ENCODE peak calls at places on chromosomes 2 and 18, in five cellular contexts. V is H9, E is IMR-90, K is mesendoderm, C is mesenchymal stem cell. G is an unnamed sample. For H3K79me1, the result is how much of the 10 kb centered on the place peaks cover.

GRCh38 chr2:237870754-237871651 is 11.6 kb downstream of the RAMP1 start:
- DNase-seq in V (no peak), E (no peak), K (peak), C (no peak), G (no peak)

GRCh38 chr18:50097702-50098101 is 97.2 kb downstream of the MYO5B start:
- DNase-seq in V (no peak), E (no peak), K (no peak), C (no peak), G (no peak)

GRCh38 chr2:144364988-144365738 is 154.8 kb downstream of the ZEB2 start:
- DNase-seq in V (no peak), E (peak), K (peak), C (peak), G (no peak)

GRCh38 chr2:141437521-141437920 is 693.3 kb downstream of the LRP1B start:
- DNase-seq in V (no peak), E (no peak), K (no peak), C (no peak), G (no peak)

GRCh38 chr2:240293865-240294461 is 141.5 kb upstream of the GPC1 start:
- DNase-seq in V (no peak), E (peak), K (peak), C (no peak), G (no peak)

GRCh38 chr18:70142021-70142420 is 63.5 kb downstream of the RTTN start:
- DNase-seq in V (no peak), E (no peak), K (no peak), C (no peak), G (no peak)

GRCh38 chr2:106129150-106129549 is 65.0 kb downstream of the UXS1 start:
- DNase-seq in V (no peak), E (no peak), K (no peak), C (no peak), G (no peak)

GRCh38 chr18:63410792-63411191 is 11.5 kb downstream of the VPS4B start:
- DNase-seq in V (no peak), E (peak), K (no peak), C (peak), G (no peak)

GRCh38 chr2:223846524-223846923 is 9.1 kb upstream of the AP1S3 start:
- DNase-seq in V (no peak), E (peak), K (peak), C (peak), G (no peak)

GRCh38 chr2:210302326-210302725 is 12.6 kb downstream of the MYL1 start:
- DNase-seq in V (no peak), E (no peak), K (no peak), C (peak), G (no peak)

GRCh38 chr2:182866461-182867369 is at the start of gene FRZB:
- DNase-seq in V (peak), E (peak), K (peak), C (peak), G (peak)

GRCh38 chr2:133360882-133361281 is 207.4 kb downstream of the NCKAP5 start:
- DNase-seq in V (no peak), E (no peak), K (no peak), C (no peak), G (no peak)

GRCh38 chr18:29154758-29155725 is 978.1 kb upstream of the CDH2 start:
- DNase-seq in V (no peak), E (peak), K (no peak), C (peak), G (no peak)

GRCh38 chr2:15905986-15906491 is 34.3 kb upstream of the MYCN start:
- DNase-seq in V (no peak), E (no peak), K (no peak), C (no peak), G (no peak)

GRCh38 chr2:79876430-79876829 is 363.6 kb downstream of the CTNNA2 start:
- DNase-seq in V (no peak), E (peak), K (peak), C (peak), G (peak)

GRCh38 chr2:239938651-239939486 is 86.3 kb downstream of the NDUFA10 start:
- DNase-seq in V (peak), E (no peak), K (no peak), C (no peak), G (no peak)

GRCh38 chr2:69138247-69138754 is 125.3 kb downstream of the ANTXR1 start:
- DNase-seq in V (no peak), E (peak), K (peak), C (peak), G (no peak)

GRCh38 chr2:224869601-224870000 is 153.4 kb upstream of the CCDC195 start:
- DNase-seq in V (no peak), E (peak), K (no peak), C (peak), G (no peak)

DNA sequence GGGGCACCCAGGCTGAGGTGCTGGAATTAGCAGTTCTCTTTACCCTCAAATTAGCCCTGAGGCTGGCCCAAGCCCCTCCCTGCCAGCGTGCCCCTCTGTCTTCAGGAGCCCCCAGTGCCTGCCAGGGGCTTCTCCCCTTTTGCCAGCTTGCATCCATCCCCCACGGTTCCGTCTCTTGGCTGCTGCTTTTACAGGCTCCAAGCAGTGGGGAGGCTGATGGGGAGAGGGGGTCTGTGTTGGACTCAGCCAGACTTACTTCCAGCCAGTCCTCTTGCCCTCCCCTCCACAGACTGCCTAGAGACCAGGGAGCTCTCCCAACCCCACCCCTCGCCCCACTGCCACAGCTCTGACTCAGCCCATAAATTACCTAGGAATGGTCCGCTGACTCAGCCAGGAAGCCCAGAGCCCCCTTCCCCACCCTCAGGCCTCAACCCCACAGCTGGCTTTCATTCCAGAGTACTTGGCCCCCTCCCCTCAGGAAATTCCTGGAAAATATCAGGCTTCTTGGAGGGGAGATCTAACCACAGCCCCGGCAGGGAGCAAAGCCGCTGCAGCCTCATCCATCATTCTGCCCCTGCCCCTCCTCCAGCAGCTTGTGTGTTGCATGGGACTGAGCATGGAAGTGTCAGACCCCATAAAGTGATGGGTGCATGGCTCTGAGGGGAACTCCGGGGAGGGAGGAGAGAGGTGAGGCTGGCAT is 184.6 kb downstream of the ZFP36L2 start:
- DNase-seq in V (peak), E (peak), K (peak), C (peak), G (peak)
- H3K79me1 ChIP-seq in V (under half), E (under half), K (under half), C (under half), G (under half)

GRCh38 chr2:44928660-44929471 is 12.6 kb upstream of the SIX3 start:
- DNase-seq in V (peak), E (no peak), K (peak), C (no peak), G (no peak)
- H4K8ac ChIP-seq in V (no peak), E (no peak), K (no peak), C (no peak), G (peak)

GRCh38 chr2:238908960-238909951 is 61.4 kb downstream of the TWIST2 start:
- DNase-seq in V (no peak), E (peak), K (peak), C (peak), G (no peak)
- H3K23ac ChIP-seq in V (no peak), E (peak), K (no peak), C (no peak), G (peak)

DNA sequence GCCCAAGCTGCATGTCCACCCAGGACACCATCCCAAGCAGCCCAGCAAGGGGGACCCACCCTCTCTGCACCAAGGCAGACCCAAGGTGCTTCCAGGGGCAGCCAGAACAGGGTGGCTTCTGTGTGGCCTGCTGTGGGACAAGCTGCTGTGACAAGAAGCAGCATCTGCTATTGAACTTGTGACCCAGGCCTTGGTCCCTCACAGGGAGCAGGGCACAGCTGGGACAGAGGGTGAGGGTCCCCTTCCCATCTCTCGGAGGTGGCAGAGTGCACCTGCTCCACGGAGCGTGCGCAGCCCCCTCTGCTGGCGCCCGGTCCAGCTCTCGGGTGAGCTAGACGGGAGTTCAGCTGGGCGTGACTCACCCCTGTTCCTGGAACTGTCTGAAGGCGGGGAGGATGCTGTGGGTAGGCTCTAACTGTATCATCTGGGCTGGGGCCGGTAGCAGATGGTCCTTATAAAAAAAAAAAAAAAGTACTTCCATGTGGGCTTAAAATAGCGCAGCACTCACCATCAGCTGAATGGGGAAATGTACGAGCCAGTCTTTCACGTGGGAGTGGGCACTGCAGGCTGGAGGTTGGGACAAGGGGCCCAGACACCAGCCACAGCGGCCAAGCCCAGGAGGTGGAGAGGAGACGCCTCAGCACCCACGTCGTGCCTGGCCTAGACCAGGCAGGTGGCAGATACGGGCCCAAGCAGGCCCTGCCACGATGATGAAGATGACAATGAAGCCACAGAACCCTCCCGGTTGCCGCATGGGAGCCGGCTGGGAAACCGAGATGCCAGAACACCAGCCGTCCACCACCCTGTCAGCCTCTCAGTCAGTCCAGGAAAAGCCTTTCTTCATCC is 136.8 kb upstream of the ID2 start:
- DNase-seq in V (peak), E (peak), K (no peak), C (peak), G (no peak)
- H3K79me1 ChIP-seq in V (under half), E (under half), K (under half), C (under half), G (under half)

GRCh38 chr2:120968307-120969015 is 232.8 kb downstream of the GLI2 start:
- DNase-seq in V (no peak), E (no peak), K (no peak), C (no peak), G (no peak)
- H4K8ac ChIP-seq in V (no peak), E (no peak), K (no peak), C (no peak), G (no peak)

DNA sequence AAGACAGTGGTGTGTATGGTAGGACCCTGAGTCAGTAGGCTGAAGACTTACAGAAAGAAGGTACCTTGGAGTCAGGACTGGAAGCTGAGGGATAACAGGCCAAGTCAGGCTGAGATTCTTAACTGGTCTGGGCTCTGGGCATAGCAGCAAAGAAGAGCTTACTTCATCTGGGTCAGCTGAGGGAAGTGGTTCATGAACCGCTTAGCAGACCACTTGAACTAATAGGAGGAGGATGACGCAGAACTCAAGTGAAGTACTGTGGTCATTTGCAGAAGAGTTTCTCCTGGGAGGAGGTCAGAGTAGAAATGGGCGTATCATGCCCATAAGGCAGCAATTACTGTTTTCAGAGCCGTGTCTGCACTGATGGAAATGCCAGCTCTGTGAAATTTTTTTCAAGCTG is 164.5 kb downstream of the LCLAT1 start:
- DNase-seq in V (no peak), E (no peak), K (no peak), C (peak), G (no peak)
- H3K23ac ChIP-seq in V (no peak), E (peak), K (no peak), C (peak), G (no peak)